ENCODE peak calls at places on chromosomes 13 and 19, in five cellular contexts. One of them, this sample, is unnamed.

GRCh38 chr19:10726268-10726667 is 8.4 kb downstream of the DNM2 start:
- DNase-seq in coronary artery: no peak
- DNase-seq in stomach: peak; percentile 55
- DNase-seq in WTC11: no peak
- DNase-seq in fibroblast of lung: no peak
- DNase-seq in this sample: no peak

GRCh38 chr13:70985371-70985770 is 877.1 kb upstream of the KLHL1 start:
- DNase-seq in WTC11: no peak
- DNase-seq in coronary artery: no peak
- DNase-seq in fibroblast of lung: no peak
- DNase-seq in stomach: no peak
- DNase-seq in this sample: no peak

GRCh38 chr19:39818626-39819097 is 15.3 kb downstream of the DYRK1B start:
- DNase-seq in fibroblast of lung: no peak
- DNase-seq in WTC11: no peak
- DNase-seq in stomach: no peak
- DNase-seq in coronary artery: no peak
- DNase-seq in this sample: no peak

GRCh38 chr13:49638416-49639072 is 10.2 kb downstream of the ARL11 start:
- DNase-seq in WTC11: no peak
- DNase-seq in fibroblast of lung: no peak
- DNase-seq in stomach: no peak
- DNase-seq in coronary artery: no peak
- DNase-seq in this sample: no peak

GRCh38 chr13:53953205-53953604 is 924.6 kb downstream of the OLFM4 start:
- DNase-seq in WTC11: no peak
- DNase-seq in stomach: no peak
- DNase-seq in coronary artery: no peak
- DNase-seq in fibroblast of lung: no peak
- DNase-seq in this sample: no peak

GRCh38 chr19:51324082-51324481 is 12.6 kb downstream of the IGLON5 start:
- DNase-seq in stomach: no peak
- DNase-seq in coronary artery: no peak
- DNase-seq in fibroblast of lung: no peak
- DNase-seq in WTC11: no peak
- DNase-seq in this sample: no peak

GRCh38 chr19:49368711-49369358 is 5.2 kb downstream of the DKKL1 start:
- DNase-seq in coronary artery: no peak
- DNase-seq in stomach: no peak
- DNase-seq in fibroblast of lung: no peak
- DNase-seq in WTC11: no peak
- DNase-seq in this sample: no peak

GRCh38 chr13:65378943-65379519 is 1851.1 kb downstream of the PCDH9 start:
- DNase-seq in fibroblast of lung: peak; percentile 32
- DNase-seq in coronary artery: no peak
- DNase-seq in WTC11: no peak
- DNase-seq in stomach: no peak
- DNase-seq in this sample: no peak

GRCh38 chr19:39684283-39684682 is 20.0 kb upstream of the LGALS14 start:
- DNase-seq in stomach: no peak
- DNase-seq in fibroblast of lung: no peak
- DNase-seq in coronary artery: no peak
- DNase-seq in WTC11: no peak
- DNase-seq in this sample: no peak

GRCh38 chr13:52738719-52739467 is 727 bp downstream of the CNMD start:
- DNase-seq in coronary artery: no peak
- DNase-seq in WTC11: peak; percentile 68
- DNase-seq in fibroblast of lung: no peak
- DNase-seq in stomach: no peak
- DNase-seq in this sample: peak; percentile 42
- TF ChIP-seq CTCF in coronary artery: no peak
- TF ChIP-seq CTCF in WTC11: peak; percentile 60
- TF ChIP-seq CTCF in fibroblast of lung: peak; percentile 22
- TF ChIP-seq CTCF in stomach: no peak
- TF ChIP-seq CTCF in this sample: peak; percentile 74

GRCh38 chr13:112991611-112992010 is 22.6 kb downstream of the MCF2L start:
- DNase-seq in coronary artery: no peak
- DNase-seq in WTC11: no peak
- DNase-seq in stomach: no peak
- DNase-seq in fibroblast of lung: no peak
- DNase-seq in this sample: no peak
- TF ChIP-seq CTCF in coronary artery: no peak
- TF ChIP-seq CTCF in WTC11: no peak
- TF ChIP-seq CTCF in stomach: no peak
- TF ChIP-seq CTCF in fibroblast of lung: no peak
- TF ChIP-seq CTCF in this sample: no peak

DNA sequence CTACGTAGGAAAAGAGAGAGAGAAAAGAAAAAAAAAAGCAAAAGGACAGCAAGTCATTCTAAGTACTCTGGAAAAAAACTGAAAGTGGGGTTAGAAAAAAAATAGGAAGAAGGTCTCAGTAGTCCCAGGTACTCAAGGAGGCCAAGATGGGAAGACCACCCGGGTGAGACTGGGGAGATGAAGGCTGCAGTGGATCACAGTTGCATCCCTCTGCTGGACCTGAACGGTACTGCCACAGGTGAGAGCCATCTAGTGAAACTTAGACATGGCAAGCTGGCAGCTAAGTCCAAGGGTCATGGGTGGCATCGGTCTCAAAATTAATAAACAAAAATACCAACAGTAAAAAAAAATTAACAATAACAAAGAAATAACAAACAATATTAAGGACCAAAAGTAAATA is 41.0 kb upstream of the ZNF91 start:
- DNase-seq in stomach: no peak
- DNase-seq in WTC11: peak; percentile 35
- DNase-seq in coronary artery: no peak
- DNase-seq in fibroblast of lung: no peak
- DNase-seq in this sample: peak; percentile 44
- TF ChIP-seq CTCF in stomach: no peak
- TF ChIP-seq CTCF in WTC11: peak; percentile 23
- TF ChIP-seq CTCF in coronary artery: no peak
- TF ChIP-seq CTCF in fibroblast of lung: no peak
- TF ChIP-seq CTCF in this sample: no peak

DNA sequence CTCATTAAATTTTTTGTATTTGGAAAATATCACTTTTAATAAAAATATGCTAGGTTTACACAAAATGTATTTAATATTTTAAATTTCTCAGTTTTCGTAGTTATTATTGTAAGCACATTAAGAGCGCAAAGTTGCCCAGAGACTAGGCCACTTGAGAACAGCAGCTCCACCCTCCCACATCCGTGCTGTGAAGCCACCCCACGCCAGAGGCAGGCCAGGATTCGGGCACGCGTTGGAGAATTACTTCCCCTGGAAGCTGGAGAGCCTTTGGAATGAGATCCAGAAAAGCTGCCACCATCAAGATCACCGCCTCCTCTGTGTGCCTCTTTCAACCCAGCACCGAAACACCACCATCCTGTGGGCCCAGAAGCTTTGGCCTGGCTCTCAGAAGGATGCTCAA is 41.0 kb upstream of the SPACA7 start:
- DNase-seq in fibroblast of lung: no peak
- DNase-seq in coronary artery: no peak
- DNase-seq in WTC11: no peak
- DNase-seq in stomach: no peak
- DNase-seq in this sample: no peak
- TF ChIP-seq CTCF in fibroblast of lung: no peak
- TF ChIP-seq CTCF in coronary artery: no peak
- TF ChIP-seq CTCF in WTC11: no peak
- TF ChIP-seq CTCF in stomach: no peak
- TF ChIP-seq CTCF in this sample: no peak

DNA sequence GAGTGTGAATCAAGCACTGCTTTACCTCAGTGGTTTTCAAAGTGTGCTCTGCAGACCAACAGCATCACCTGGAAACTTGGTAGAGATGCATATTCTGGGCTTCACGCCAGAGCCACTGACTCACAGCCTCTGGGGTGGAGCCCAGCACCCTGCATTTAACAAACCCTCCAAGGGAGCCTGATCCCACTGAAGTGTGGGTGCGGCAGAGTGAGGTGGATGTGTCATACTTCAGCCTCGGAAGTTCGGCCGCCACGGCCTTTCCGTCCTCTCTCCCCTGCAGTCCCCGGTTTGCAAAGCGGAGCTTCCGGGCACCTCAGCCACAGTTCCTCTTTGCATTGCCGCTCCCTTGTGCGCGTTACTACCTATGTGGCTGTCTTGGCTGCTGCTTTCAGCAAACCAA is 33.3 kb upstream of the MICU2 start:
- DNase-seq in coronary artery: no peak
- DNase-seq in WTC11: no peak
- DNase-seq in fibroblast of lung: peak; percentile 77
- DNase-seq in stomach: peak; percentile 82
- DNase-seq in this sample: peak; percentile 44
- TF ChIP-seq CTCF in coronary artery: no peak
- TF ChIP-seq CTCF in WTC11: no peak
- TF ChIP-seq CTCF in fibroblast of lung: no peak
- TF ChIP-seq CTCF in stomach: no peak
- TF ChIP-seq CTCF in this sample: no peak

GRCh38 chr13:26629260-26629659 is 71.8 kb downstream of the WASF3 start:
- DNase-seq in coronary artery: no peak
- DNase-seq in fibroblast of lung: no peak
- DNase-seq in stomach: no peak
- DNase-seq in WTC11: no peak
- DNase-seq in this sample: peak; percentile 4

GRCh38 chr13:26623125-26623524 is 65.6 kb downstream of the WASF3 start:
- DNase-seq in coronary artery: no peak
- DNase-seq in fibroblast of lung: no peak
- DNase-seq in WTC11: no peak
- DNase-seq in stomach: no peak
- DNase-seq in this sample: no peak

GRCh38 chr13:26624572-26624971 is 67.1 kb downstream of the WASF3 start:
- DNase-seq in WTC11: no peak
- DNase-seq in stomach: no peak
- DNase-seq in coronary artery: no peak
- DNase-seq in fibroblast of lung: no peak
- DNase-seq in this sample: no peak

DNA sequence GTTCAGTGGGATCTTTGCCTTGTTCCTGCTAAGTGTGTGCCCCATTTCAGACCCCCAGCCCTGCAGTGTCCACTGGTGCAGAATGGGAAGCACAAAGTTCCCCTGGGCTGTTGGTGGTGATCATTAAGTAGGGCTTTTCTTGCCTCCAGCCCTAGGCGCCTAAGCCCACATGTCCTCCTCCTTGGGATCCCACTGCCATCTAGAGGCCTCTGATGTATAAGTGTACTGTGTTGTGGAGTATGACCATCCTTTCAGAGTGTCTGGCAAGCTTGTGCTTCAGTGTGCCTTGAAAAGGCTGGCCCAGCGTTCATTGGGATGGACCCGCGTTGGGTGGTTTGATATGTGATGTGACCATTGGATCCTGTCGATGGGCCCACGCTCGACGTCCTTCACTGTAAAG is 71.2 kb downstream of the WASF3 start:
- DNase-seq in fibroblast of lung: peak; percentile 34
- DNase-seq in stomach: no peak
- DNase-seq in WTC11: peak; percentile 22
- DNase-seq in coronary artery: no peak
- DNase-seq in this sample: no peak
- TF ChIP-seq CTCF in fibroblast of lung: peak; percentile 26
- TF ChIP-seq CTCF in stomach: no peak
- TF ChIP-seq CTCF in WTC11: no peak
- TF ChIP-seq CTCF in coronary artery: no peak
- TF ChIP-seq CTCF in this sample: no peak

GRCh38 chr13:99256283-99256682 is 1.9 kb downstream of the GPR18 start:
- DNase-seq in WTC11: no peak
- DNase-seq in fibroblast of lung: no peak
- DNase-seq in stomach: no peak
- DNase-seq in coronary artery: no peak
- DNase-seq in this sample: no peak
- TF ChIP-seq CTCF in WTC11: no peak
- TF ChIP-seq CTCF in fibroblast of lung: no peak
- TF ChIP-seq CTCF in stomach: no peak
- TF ChIP-seq CTCF in coronary artery: no peak
- TF ChIP-seq CTCF in this sample: no peak

GRCh38 chr19:55552620-55553019 is 7.3 kb upstream of the SBK3 start:
- DNase-seq in coronary artery: no peak
- DNase-seq in stomach: no peak
- DNase-seq in WTC11: no peak
- DNase-seq in fibroblast of lung: peak; percentile 96
- DNase-seq in this sample: no peak

GRCh38 chr19:55546822-55547614 is 1.7 kb upstream of the SBK3 start:
- DNase-seq in coronary artery: peak; percentile 83
- DNase-seq in WTC11: no peak
- DNase-seq in fibroblast of lung: peak; percentile 89
- DNase-seq in stomach: peak; percentile 81
- DNase-seq in this sample: no peak

GRCh38 chr19:55550321-55550650 is 4.9 kb upstream of the SBK3 start:
- DNase-seq in WTC11: no peak
- DNase-seq in coronary artery: no peak
- DNase-seq in stomach: no peak
- DNase-seq in fibroblast of lung: peak; percentile 65
- DNase-seq in this sample: no peak

GRCh38 chr19:55552206-55552605 is 6.9 kb upstream of the SBK3 start:
- DNase-seq in WTC11: no peak
- DNase-seq in stomach: no peak
- DNase-seq in fibroblast of lung: no peak
- DNase-seq in coronary artery: no peak
- DNase-seq in this sample: no peak

GRCh38 chr19:55549500-55550320 is 4.4 kb upstream of the SBK3 start:
- DNase-seq in fibroblast of lung: peak; percentile 92
- DNase-seq in WTC11: peak; percentile 70
- DNase-seq in coronary artery: no peak
- DNase-seq in stomach: peak; percentile 35
- DNase-seq in this sample: no peak
- TF ChIP-seq CTCF in fibroblast of lung: no peak
- TF ChIP-seq CTCF in WTC11: no peak
- TF ChIP-seq CTCF in coronary artery: no peak
- TF ChIP-seq CTCF in stomach: no peak
- TF ChIP-seq CTCF in this sample: no peak

GRCh38 chr19:15173746-15174404 is 26.9 kb downstream of the NOTCH3 start:
- DNase-seq in WTC11: no peak
- DNase-seq in coronary artery: no peak
- DNase-seq in stomach: no peak
- DNase-seq in fibroblast of lung: no peak
- DNase-seq in this sample: peak; percentile 32
- TF ChIP-seq CTCF in WTC11: no peak
- TF ChIP-seq CTCF in coronary artery: no peak
- TF ChIP-seq CTCF in stomach: no peak
- TF ChIP-seq CTCF in fibroblast of lung: peak; percentile 14
- TF ChIP-seq CTCF in this sample: no peak

GRCh38 chr19:17348700-17349099 is 11.3 kb downstream of the GTPBP3 start:
- DNase-seq in WTC11: peak; percentile 54
- DNase-seq in fibroblast of lung: peak; percentile 67
- DNase-seq in coronary artery: no peak
- DNase-seq in stomach: no peak
- DNase-seq in this sample: no peak
- TF ChIP-seq CTCF in WTC11: no peak
- TF ChIP-seq CTCF in fibroblast of lung: no peak
- TF ChIP-seq CTCF in coronary artery: no peak
- TF ChIP-seq CTCF in stomach: no peak
- TF ChIP-seq CTCF in this sample: no peak